ENCODE peak calls at places on chromosomes 3 and 15, in six cellular contexts. J is body of pancreas, T is uterus, R is upper lobe of left lung, E is endothelial cell of umbilical vein, F is sigmoid colon. V is an unnamed sample.

GRCh38 chr15:63436872-63437375 is 55.3 kb upstream of the CA12 start:
- DNase-seq in R (no peak), J (peak; percentile 85), E (peak; percentile 70), F (peak; percentile 93), T (peak; percentile 86), V (peak; percentile 49)

GRCh38 chr3:13385373-13385965 is 34.7 kb downstream of the NUP210 start:
- DNase-seq in J (no peak), R (no peak), T (no peak), E (no peak), F (no peak), V (no peak)

GRCh38 chr3:116394365-116394764 is 50.9 kb downstream of the LSAMP start:
- DNase-seq in J (no peak), R (no peak), F (no peak), T (no peak), E (no peak), V (no peak)

GRCh38 chr3:42376397-42376798 is 34.0 kb downstream of the LYZL4 start:
- DNase-seq in F (no peak), R (no peak), T (no peak), J (peak; percentile 15), E (peak; percentile 17), V (no peak)

GRCh38 chr15:67137951-67138935 is 72.8 kb downstream of the SMAD3 start:
- DNase-seq in R (no peak), F (peak; percentile 69), E (peak; percentile 61), T (no peak), J (no peak), V (no peak)

GRCh38 chr15:68819451-68820204 is 1.1 kb downstream of the ANP32A start:
- DNase-seq in E (peak; percentile 59), J (peak; percentile 44), F (peak; percentile 76), T (peak; percentile 47), R (peak; percentile 87), V (peak; percentile 47)

GRCh38 chr15:49645937-49646336 is 25.1 kb downstream of the DTWD1 start:
- DNase-seq in R (no peak), J (peak; percentile 46), E (peak; percentile 24), T (peak; percentile 45), F (no peak), V (no peak)

GRCh38 chr15:25797511-25798206 is 65.5 kb downstream of the ATP10A start:
- DNase-seq in T (no peak), J (no peak), E (no peak), R (no peak), F (no peak), V (no peak)

GRCh38 chr15:41908681-41909461 is 15.0 kb upstream of the SPTBN5 start:
- DNase-seq in J (no peak), T (no peak), F (no peak), E (no peak), R (peak; percentile 60), V (no peak)

GRCh38 chr3:169886671-169887070 is 16.9 kb upstream of the LRRC31 start:
- DNase-seq in E (no peak), R (no peak), F (peak; percentile 83), J (peak; percentile 72), T (peak; percentile 31), V (peak; percentile 29)

GRCh38 chr15:98805434-98806274 is 157.3 kb downstream of the IGF1R start:
- DNase-seq in E (no peak), T (no peak), J (no peak), F (no peak), R (no peak), V (no peak)

GRCh38 chr15:48803877-48804276 is 7.0 kb downstream of the CEP152 start:
- DNase-seq in F (no peak), T (no peak), R (no peak), E (no peak), J (peak; percentile 41), V (no peak)

GRCh38 chr15:58755956-58756355 is 6.4 kb upstream of the ADAM10 start:
- DNase-seq in T (no peak), F (no peak), E (no peak), R (no peak), J (peak; percentile 37), V (no peak)

GRCh38 chr3:42742688-42743087 is 30.4 kb downstream of the CCDC13 start:
- DNase-seq in F (peak; percentile 51), E (no peak), T (no peak), J (no peak), R (no peak), V (no peak)

GRCh38 chr3:59812778-59813558 is 763.1 kb upstream of the CFAP20DC start:
- DNase-seq in J (no peak), T (no peak), E (no peak), F (no peak), R (no peak), V (no peak)

GRCh38 chr3:36496734-36497133 is 116.4 kb downstream of the STAC start:
- DNase-seq in J (no peak), F (no peak), E (no peak), T (no peak), R (no peak), V (no peak)

GRCh38 chr3:155001289-155002007 is 78.7 kb upstream of the MME start:
- DNase-seq in F (no peak), E (no peak), J (no peak), T (no peak), R (no peak), V (no peak)

GRCh38 chr3:160564205-160564922 is 1.0 kb downstream of the KPNA4 start:
- DNase-seq in T (no peak), R (no peak), J (peak; percentile 28), F (no peak), E (peak; percentile 37), V (no peak)

GRCh38 chr3:140164922-140165590 is 230.1 kb downstream of the CLSTN2 start:
- DNase-seq in F (no peak), J (peak; percentile 36), E (no peak), R (no peak), T (no peak), V (no peak)

GRCh38 chr15:58212909-58213526 is 74.8 kb downstream of the AQP9 start:
- DNase-seq in E (peak; percentile 56), T (no peak), J (no peak), F (no peak), R (no peak), V (no peak)

GRCh38 chr15:71425388-71425787 is 310.1 kb downstream of the THSD4 start:
- DNase-seq in T (no peak), R (no peak), J (no peak), E (no peak), F (no peak), V (no peak)

GRCh38 chr15:71424765-71425164 is 309.5 kb downstream of the THSD4 start:
- DNase-seq in E (no peak), J (no peak), T (no peak), F (no peak), R (no peak), V (no peak)

GRCh38 chr15:71426792-71427191 is 311.5 kb downstream of the THSD4 start:
- DNase-seq in R (no peak), T (no peak), E (no peak), J (no peak), F (no peak), V (no peak)

DNA sequence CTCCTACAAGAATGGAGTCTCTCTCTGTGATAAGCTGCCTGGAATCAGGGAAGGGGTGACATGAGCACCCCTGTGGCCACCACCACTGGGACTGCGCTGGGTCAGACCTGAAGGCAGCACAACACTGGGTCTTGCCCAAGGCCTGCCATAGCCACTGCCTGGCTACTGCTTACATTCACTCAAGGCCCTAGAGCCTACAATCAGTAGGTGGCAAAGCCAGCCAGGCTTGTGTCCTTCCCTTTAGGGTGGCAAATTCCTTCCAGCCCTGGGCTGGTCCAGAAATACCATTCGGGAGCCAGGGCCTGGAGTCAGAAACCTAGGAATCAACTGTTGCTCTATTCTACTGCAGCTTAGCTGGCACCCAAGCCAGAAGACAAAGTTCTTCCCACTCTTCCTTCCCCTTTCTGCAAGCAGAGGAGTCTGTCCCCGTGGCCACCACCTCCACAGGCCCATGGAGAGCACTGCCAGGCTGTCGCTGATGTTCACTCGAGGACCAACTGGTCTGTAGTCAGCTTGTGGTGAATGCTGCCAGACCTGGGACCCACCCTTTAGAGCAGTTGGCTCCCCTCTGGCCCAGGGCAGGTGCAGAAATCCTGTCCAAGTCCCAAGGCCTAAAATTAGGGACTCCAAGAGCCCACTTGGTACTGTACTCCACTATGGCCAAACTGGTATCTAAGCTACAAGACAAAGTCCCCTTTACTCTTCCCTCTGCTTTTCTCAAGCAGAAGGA is 307.4 kb downstream of the THSD4 start:
- DNase-seq in E (no peak), F (no peak), J (no peak), T (no peak), R (peak; percentile 19), V (no peak)
- TF ChIP-seq POLR2A in E (no peak), F (no peak), J (no peak), T (no peak), R (no peak), V (no peak)

GRCh38 chr3:58466899-58467563 is 24.9 kb upstream of the KCTD6 start:
- DNase-seq in E (no peak), F (no peak), J (no peak), R (no peak), T (no peak), V (no peak)

GRCh38 chr3:58462829-58463180 is 29.1 kb upstream of the KCTD6 start:
- DNase-seq in E (no peak), R (no peak), F (no peak), J (no peak), T (no peak), V (no peak)

GRCh38 chr3:58464875-58465274 is 27.0 kb upstream of the KCTD6 start:
- DNase-seq in T (no peak), F (no peak), R (no peak), J (no peak), E (no peak), V (no peak)

GRCh38 chr3:58463942-58464271 is 28.0 kb upstream of the KCTD6 start:
- DNase-seq in F (no peak), T (no peak), R (no peak), E (no peak), J (no peak), V (no peak)

DNA sequence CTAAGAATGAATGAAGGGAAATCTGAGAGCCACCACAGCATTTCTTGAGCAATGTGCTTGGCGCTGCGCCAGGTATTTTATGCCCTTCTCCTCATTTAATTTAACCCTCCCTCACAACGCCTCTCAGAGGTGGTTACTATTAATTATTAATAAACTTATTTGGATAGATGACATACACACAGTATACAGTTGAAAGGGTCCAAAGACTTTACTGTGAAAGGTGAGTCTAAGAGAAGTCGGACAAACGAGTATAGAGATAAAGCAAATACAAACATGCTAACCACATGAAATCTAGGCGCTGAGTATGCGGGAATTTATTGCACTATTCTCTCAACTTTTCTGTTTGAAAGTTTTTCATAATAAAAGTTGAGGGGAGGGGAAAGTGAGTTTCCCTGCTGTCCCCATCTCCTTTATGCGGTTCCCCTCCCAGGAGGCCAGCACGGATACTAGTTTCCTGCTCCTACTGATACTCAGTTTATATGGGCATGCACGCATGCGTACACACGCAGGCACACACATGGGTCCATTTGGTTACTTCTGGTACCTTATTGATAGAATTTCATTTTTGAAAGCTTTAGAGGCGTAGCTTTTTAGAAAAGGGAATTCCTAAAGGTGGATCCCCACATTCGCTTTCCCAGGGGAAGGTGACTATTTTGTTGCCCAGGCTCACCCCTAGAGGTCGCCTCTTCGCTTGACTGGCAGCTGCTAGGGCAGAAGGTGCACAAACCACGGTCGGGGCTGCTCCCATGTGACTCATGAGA is 28.5 kb upstream of the KCTD6 start:
- DNase-seq in R (no peak), E (peak; percentile 64), T (peak; percentile 75), F (peak; percentile 82), J (peak; percentile 76), V (peak; percentile 54)
- H3K4me3 ChIP-seq in R (no peak overlapping the region), E (no peak overlapping the region), T (peak overlapping the region; percentile 3), F (peak overlapping the region; percentile 37), J (no peak overlapping the region), V (peak overlapping the region; percentile 43)

GRCh38 chr3:14725564-14726420 is 50.9 kb downstream of the C3orf20 start:
- DNase-seq in T (peak; percentile 75), E (no peak), R (peak; percentile 6), F (peak; percentile 89), J (peak; percentile 25), V (peak; percentile 15)
- TF ChIP-seq POLR2A in T (no peak), E (no peak), R (no peak), F (no peak), J (no peak), V (no peak)

GRCh38 chr15:51624022-51624421 is 1.5 kb upstream of the DMXL2 start:
- DNase-seq in J (no peak), E (no peak), R (no peak), F (no peak), T (no peak), V (no peak)
- H3K4me3 ChIP-seq in J (no peak overlapping the region), E (no peak overlapping the region), R (no peak overlapping the region), F (no peak overlapping the region), T (no peak overlapping the region), V (no peak overlapping the region)

V was measured in gastrocnemius medialis.